ENCODE peak calls at places on chromosomes 13 and 19, in ten cellular contexts. M is glutamatergic neuron; D is heart right ventricle; N is fibroblast of the aortic adventitia; J is CD8-positive, alpha-beta T cell; Z is endodermal cell; R is adrenal gland; L is RWPE1; Y is MCF 10A; I is right lobe of liver. S is an unnamed sample.

GRCh38 chr19:35879770-35880317 is 11.5 kb downstream of the APLP1 start:
- DNase-seq in M (peak), D (peak), N (peak), J (peak), Z (peak), R (peak), L (peak), Y (peak), I (peak), S (peak)

GRCh38 chr13:57631607-57632275 is at the start of gene PCDH17:
- DNase-seq in M (peak), D (peak), N (peak), J (no peak), Z (no peak), R (peak), L (peak), Y (no peak), I (peak), S (no peak)

GRCh38 chr13:112891477-112892401 is 77.3 kb upstream of the MCF2L start:
- DNase-seq in M (peak), D (no peak), N (no peak), J (no peak), Z (peak), R (no peak), L (no peak), Y (no peak), I (peak), S (no peak)

GRCh38 chr19:6062274-6062673 is 48.0 kb downstream of the RFX2 start:
- DNase-seq in M (no peak), D (no peak), N (peak), J (no peak), Z (peak), R (peak), L (no peak), Y (no peak), I (no peak), S (no peak)

GRCh38 chr19:51259348-51260245 is 8.7 kb downstream of the SIGLECL1 start:
- DNase-seq in M (peak), D (no peak), N (peak), J (peak), Z (peak), R (peak), L (peak), Y (peak), I (no peak), S (peak)

GRCh38 chr19:33060586-33060985 is 4.1 kb downstream of the RHPN2 start:
- DNase-seq in M (no peak), D (no peak), N (no peak), J (no peak), Z (no peak), R (no peak), L (no peak), Y (no peak), I (no peak), S (no peak)

GRCh38 chr19:2865334-2866221 is 1.6 kb upstream of the ZNF556 start:
- DNase-seq in M (no peak), D (no peak), N (no peak), J (no peak), Z (no peak), R (no peak), L (no peak), Y (no peak), I (no peak), S (no peak)

GRCh38 chr19:18007939-18008673 is at the start of gene ARRDC2:
- DNase-seq in M (peak), D (peak), N (peak), J (peak), Z (peak), R (peak), L (peak), Y (peak), I (peak), S (peak)

GRCh38 chr13:86572115-86572514 is 772.9 kb upstream of the SLITRK6 start:
- DNase-seq in M (no peak), D (no peak), N (peak), J (no peak), Z (no peak), R (no peak), L (peak), Y (peak), I (no peak), S (no peak)

GRCh38 chr13:46211116-46211515 is 612 bp upstream of the LRRC63 start:
- DNase-seq in M (no peak), D (no peak), N (peak), J (peak), Z (no peak), R (no peak), L (peak), Y (peak), I (no peak), S (no peak)

GRCh38 chr19:16014923-16015804 is 61.1 kb upstream of the TPM4 start:
- DNase-seq in M (no peak), D (no peak), N (no peak), J (no peak), Z (no peak), R (no peak), L (no peak), Y (no peak), I (no peak), S (no peak)

GRCh38 chr13:60974296-60974695 is 441.4 kb downstream of the PCDH20 start:
- DNase-seq in M (no peak), D (no peak), N (no peak), J (no peak), Z (no peak), R (no peak), L (no peak), Y (no peak), I (no peak), S (no peak)

GRCh38 chr13:36512771-36513170 is 80.5 kb downstream of the CCNA1 start:
- DNase-seq in M (peak), D (no peak), N (no peak), J (no peak), Z (no peak), R (no peak), L (no peak), Y (no peak), I (no peak), S (no peak)

GRCh38 chr19:54248016-54248601 is 5.5 kb upstream of the LILRA6 start:
- DNase-seq in M (no peak), D (no peak), N (no peak), J (no peak), Z (peak), R (no peak), L (no peak), Y (no peak), I (no peak), S (no peak)

GRCh38 chr13:21813844-21814243 is 143.0 kb downstream of the FGF9 start:
- DNase-seq in M (no peak), D (no peak), N (no peak), J (no peak), Z (no peak), R (no peak), L (no peak), Y (no peak), I (no peak), S (no peak)

GRCh38 chr13:21812192-21812626 is 141.3 kb downstream of the FGF9 start:
- DNase-seq in M (peak), D (no peak), N (no peak), J (no peak), Z (no peak), R (no peak), L (peak), Y (no peak), I (no peak), S (no peak)

GRCh38 chr13:21817878-21818277 is 147.0 kb downstream of the FGF9 start:
- DNase-seq in M (no peak), D (no peak), N (no peak), J (no peak), Z (no peak), R (no peak), L (no peak), Y (no peak), I (no peak), S (no peak)

GRCh38 chr13:21813110-21813509 is 142.2 kb downstream of the FGF9 start:
- DNase-seq in M (no peak), D (no peak), N (no peak), J (no peak), Z (peak), R (no peak), L (no peak), Y (no peak), I (no peak), S (no peak)
- TF ChIP-seq CTCF in M (no peak), D (no peak), N (no peak), J (no peak), Z (peak), R (no peak), L (no peak), Y (no peak), I (no peak), S (no peak)

DNA sequence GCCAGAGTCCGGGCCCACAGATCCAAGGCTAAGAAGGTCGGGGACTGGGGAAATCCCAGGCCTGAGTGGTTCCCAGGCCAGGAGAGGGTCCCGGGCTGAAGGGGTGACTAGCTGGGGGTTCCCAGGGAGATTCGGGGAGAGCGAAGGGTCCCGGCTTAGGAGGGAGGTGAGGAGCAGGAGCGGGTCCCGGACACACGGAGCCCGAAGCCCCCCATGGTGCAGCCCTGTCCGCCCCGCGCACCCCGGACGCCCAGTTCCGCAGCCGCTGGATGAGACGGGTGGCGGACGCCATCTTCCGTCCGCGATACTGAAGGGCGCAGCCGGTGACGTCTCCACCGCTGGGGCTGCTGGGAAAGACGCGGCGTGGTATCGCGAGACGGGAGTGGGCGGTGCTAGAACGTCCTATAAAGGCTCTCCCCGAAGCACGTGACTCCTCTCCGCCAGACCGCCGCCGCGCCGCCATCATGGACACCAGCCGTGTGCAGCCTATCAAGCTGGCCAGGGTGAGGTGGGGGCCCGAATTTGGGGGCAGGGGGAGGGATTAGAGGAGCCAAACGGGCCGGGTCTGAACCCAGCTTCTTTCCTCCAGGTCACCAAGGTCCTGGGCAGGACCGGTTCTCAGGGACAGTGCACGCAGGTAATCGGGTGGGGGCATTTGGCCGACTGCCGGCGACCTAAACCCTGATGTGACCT is at the start of the genes NDUFA7 and RPS28:
- DNase-seq in M (peak), D (peak), N (peak), J (peak), Z (peak), R (peak), L (peak), Y (peak), I (peak), S (peak)
- TF ChIP-seq CTCF in M (no peak), D (peak), N (no peak), J (no peak), Z (peak), R (peak), L (no peak), Y (no peak), I (peak), S (no peak)

GRCh38 chr13:98584668-98585397 is 7.9 kb upstream of the STK24 start:
- DNase-seq in M (no peak), D (no peak), N (no peak), J (no peak), Z (no peak), R (no peak), L (no peak), Y (peak), I (no peak), S (no peak)

GRCh38 chr13:98581377-98581776 is 4.5 kb upstream of the STK24 start:
- DNase-seq in M (no peak), D (no peak), N (no peak), J (no peak), Z (no peak), R (no peak), L (no peak), Y (no peak), I (no peak), S (no peak)

GRCh38 chr13:98580420-98580819 is 3.5 kb upstream of the STK24 start:
- DNase-seq in M (no peak), D (no peak), N (no peak), J (no peak), Z (no peak), R (no peak), L (no peak), Y (no peak), I (no peak), S (no peak)

GRCh38 chr13:98582947-98583346 is 6.0 kb upstream of the STK24 start:
- DNase-seq in M (no peak), D (no peak), N (no peak), J (no peak), Z (no peak), R (no peak), L (peak), Y (no peak), I (no peak), S (no peak)

DNA sequence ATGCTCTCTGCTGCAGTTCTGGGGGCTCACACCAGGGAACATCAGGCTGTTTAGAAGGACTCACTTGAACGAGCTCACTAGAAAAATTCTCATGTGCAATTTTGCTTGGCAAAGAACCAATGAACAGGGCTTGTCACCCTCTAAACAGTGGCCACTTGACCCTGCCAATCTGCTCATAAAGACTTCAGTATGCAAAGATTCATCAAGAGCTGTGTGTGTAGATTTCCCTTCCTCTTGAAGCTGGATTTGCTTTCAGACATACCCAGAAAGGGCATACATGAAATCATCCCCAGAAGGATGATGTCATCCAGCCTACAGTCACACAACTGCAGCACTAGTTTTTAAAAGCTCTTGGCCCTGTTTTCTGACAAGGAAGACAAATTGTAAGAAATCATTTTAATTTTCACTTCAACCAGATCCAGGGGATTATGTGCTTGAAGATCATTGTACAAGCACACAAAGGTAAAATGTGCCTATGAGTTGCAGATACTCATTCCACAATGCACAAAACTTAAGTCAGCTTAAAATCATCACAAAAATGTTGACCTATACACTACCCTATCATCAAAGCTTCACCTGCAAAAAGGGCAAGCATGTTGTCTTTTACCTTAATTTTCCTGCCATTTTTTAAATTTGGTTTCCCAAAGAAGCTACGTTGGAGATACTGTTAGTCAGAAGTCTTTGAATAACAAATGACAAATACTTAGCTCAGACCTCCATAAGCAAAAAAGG is 5.2 kb upstream of the STK24 start:
- DNase-seq in M (no peak), D (no peak), N (peak), J (no peak), Z (no peak), R (no peak), L (no peak), Y (no peak), I (no peak), S (no peak)
- TF ChIP-seq CTCF in M (no peak), D (no peak), N (no peak), J (no peak), Z (no peak), R (no peak), L (no peak), Y (no peak), I (no peak), S (no peak)

DNA sequence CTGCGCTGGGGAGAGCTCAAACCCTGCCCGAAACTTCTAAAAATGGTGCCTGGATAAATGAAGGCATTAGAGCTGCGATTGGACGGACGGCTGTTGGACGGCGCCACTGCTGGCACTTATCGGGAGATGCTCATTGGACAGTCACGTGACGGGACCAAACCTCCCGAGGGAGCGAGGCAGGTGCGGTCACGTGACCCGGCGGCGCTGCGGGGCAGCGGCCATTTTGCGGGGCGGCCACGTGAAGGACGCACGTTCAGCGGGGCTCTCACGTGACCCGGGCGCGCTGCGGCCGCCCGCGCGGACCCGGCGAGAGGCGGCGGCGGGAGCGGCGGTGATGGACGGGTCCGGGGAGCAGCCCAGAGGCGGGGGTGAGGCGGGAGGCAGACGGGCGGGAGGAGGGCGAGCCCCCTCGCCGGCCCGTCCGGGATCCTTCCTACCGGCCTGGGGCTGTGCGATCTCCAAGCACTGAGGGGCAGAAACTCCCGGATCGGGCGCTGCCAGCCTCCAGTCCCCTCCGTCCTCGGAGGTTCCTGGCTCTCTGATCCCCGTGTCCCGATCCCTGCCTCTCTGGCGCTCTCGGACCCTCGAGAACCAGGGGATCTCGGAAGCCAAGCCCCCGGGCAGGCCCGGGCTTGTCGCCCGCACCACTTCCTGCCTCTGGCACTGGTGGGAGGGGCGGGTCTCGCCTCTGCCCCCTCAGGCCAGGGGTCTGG is at the start of gene BAX:
- DNase-seq in M (peak), D (peak), N (peak), J (peak), Z (peak), R (peak), L (peak), Y (peak), I (peak), S (peak)
- TF ChIP-seq CTCF in M (no peak), D (no peak), N (no peak), J (no peak), Z (peak), R (no peak), L (no peak), Y (no peak), I (peak), S (no peak)

GRCh38 chr13:93758575-93758974 is 532.0 kb downstream of the GPC6 start:
- DNase-seq in M (no peak), D (no peak), N (peak), J (no peak), Z (no peak), R (no peak), L (peak), Y (no peak), I (no peak), S (no peak)

GRCh38 chr13:93752506-93752905 is 525.9 kb downstream of the GPC6 start:
- DNase-seq in M (no peak), D (peak), N (no peak), J (no peak), Z (no peak), R (no peak), L (no peak), Y (peak), I (no peak), S (no peak)

GRCh38 chr13:93751117-93751516 is 524.5 kb downstream of the GPC6 start:
- DNase-seq in M (no peak), D (no peak), N (no peak), J (no peak), Z (no peak), R (no peak), L (no peak), Y (no peak), I (no peak), S (no peak)

GRCh38 chr13:93755341-93755740 is 528.7 kb downstream of the GPC6 start:
- DNase-seq in M (no peak), D (no peak), N (no peak), J (no peak), Z (no peak), R (no peak), L (no peak), Y (no peak), I (no peak), S (no peak)

GRCh38 chr13:93753639-93754038 is 527.0 kb downstream of the GPC6 start:
- DNase-seq in M (no peak), D (no peak), N (no peak), J (no peak), Z (no peak), R (no peak), L (no peak), Y (no peak), I (no peak), S (no peak)
- TF ChIP-seq CTCF in M (no peak), D (no peak), N (no peak), J (no peak), Z (no peak), R (no peak), L (no peak), Y (no peak), I (no peak), S (no peak)

GRCh38 chr13:67235265-67235664 is 5.1 kb upstream of the PCDH9 start:
- DNase-seq in M (no peak), D (no peak), N (no peak), J (no peak), Z (no peak), R (no peak), L (no peak), Y (no peak), I (no peak), S (no peak)
- TF ChIP-seq CTCF in M (no peak), D (no peak), N (no peak), J (no peak), Z (no peak), R (no peak), L (no peak), Y (no peak), I (no peak), S (no peak)

GRCh38 chr13:79901336-79901735 is 420.4 kb downstream of the NDFIP2 start:
- DNase-seq in M (no peak), D (no peak), N (no peak), J (no peak), Z (no peak), R (no peak), L (peak), Y (peak), I (no peak), S (no peak)
- TF ChIP-seq CTCF in M (no peak), D (no peak), N (no peak), J (no peak), Z (peak), R (no peak), L (no peak), Y (no peak), I (no peak), S (no peak)

GRCh38 chr13:76630629-76631028 is 255.6 kb downstream of the KCTD12 start:
- DNase-seq in M (no peak), D (no peak), N (no peak), J (no peak), Z (no peak), R (no peak), L (no peak), Y (no peak), I (no peak), S (no peak)
- TF ChIP-seq CTCF in M (no peak), D (no peak), N (no peak), J (no peak), Z (no peak), R (no peak), L (no peak), Y (no peak), I (no peak), S (no peak)

DNA sequence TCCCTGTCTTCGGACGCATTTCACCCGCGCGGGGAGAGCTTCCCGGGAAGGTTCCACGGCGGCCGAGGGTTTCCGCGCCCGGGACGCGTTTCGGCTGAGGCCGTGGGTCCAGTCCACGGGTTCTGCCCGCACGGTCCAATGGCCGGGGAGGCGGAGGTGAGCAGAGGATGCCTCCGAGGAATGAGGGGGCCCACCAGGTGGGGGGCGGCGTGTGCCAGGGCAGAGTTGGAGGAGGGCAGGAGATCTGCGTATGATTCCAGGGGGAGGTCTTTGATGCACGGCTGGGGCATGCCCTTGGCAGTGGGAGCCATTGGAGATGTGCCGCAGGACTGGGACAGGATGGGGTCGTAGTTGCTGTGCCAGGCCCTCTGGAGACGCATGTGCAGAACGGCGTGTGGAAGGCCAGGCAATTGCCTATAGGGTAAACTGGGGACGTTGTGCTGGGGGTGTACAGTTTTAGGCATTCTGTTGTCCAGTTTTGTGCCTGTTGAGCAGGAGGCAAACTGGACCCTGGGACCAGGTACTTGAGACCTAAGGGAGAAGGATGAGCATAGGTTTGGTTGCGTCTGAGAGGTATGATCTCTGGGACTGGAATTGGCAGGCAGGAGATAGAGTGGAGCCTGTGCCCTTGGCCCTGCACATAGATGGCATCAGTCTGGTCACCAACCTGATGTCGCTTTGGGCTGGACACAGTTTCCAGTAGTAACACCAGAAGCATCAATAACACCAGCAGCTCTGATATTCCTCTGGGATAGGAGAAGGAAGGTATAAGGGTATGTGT is 751 bp downstream of the ZNF584 start:
- DNase-seq in M (no peak), D (peak), N (peak), J (no peak), Z (peak), R (no peak), L (no peak), Y (peak), I (no peak), S (peak)
- TF ChIP-seq CTCF in M (no peak), D (no peak), N (no peak), J (no peak), Z (no peak), R (no peak), L (no peak), Y (no peak), I (no peak), S (no peak)

GRCh38 chr19:13241321-13242104 is 91.3 kb downstream of the IER2 start:
- DNase-seq in M (no peak), D (no peak), N (no peak), J (peak), Z (peak), R (no peak), L (no peak), Y (no peak), I (no peak), S (peak)
- TF ChIP-seq CTCF in M (no peak), D (no peak), N (no peak), J (no peak), Z (peak), R (no peak), L (no peak), Y (no peak), I (peak), S (no peak)

S was measured in Calu3.